ENCODE peak calls at places on chromosomes 2 and 18, in five cellular contexts. One of them, this sample, is unnamed.

GRCh38 chr2:232522014-232522854 is 2.0 kb downstream of the PRSS56 start:
- DNase-seq in iris pigment epithelial cell: no peak
- DNase-seq in GM13977: peak
- DNase-seq in CD4-positive, CD25-positive, alpha-beta regulatory T cell: peak
- DNase-seq in RPMI8226: peak
- DNase-seq in this sample: peak

GRCh38 chr2:157868993-157869392 is 7.1 kb downstream of the ACVR1 start:
- DNase-seq in CD4-positive, CD25-positive, alpha-beta regulatory T cell: no peak
- DNase-seq in RPMI8226: no peak
- DNase-seq in GM13977: no peak
- DNase-seq in iris pigment epithelial cell: no peak
- DNase-seq in this sample: no peak

GRCh38 chr2:189104926-189105325 is 74.6 kb downstream of the COL5A2 start:
- DNase-seq in iris pigment epithelial cell: peak
- DNase-seq in CD4-positive, CD25-positive, alpha-beta regulatory T cell: no peak
- DNase-seq in GM13977: no peak
- DNase-seq in RPMI8226: no peak
- DNase-seq in this sample: peak

GRCh38 chr2:215417400-215417951 is 18.4 kb downstream of the FN1 start:
- DNase-seq in RPMI8226: no peak
- DNase-seq in GM13977: no peak
- DNase-seq in iris pigment epithelial cell: no peak
- DNase-seq in CD4-positive, CD25-positive, alpha-beta regulatory T cell: no peak
- DNase-seq in this sample: no peak

GRCh38 chr18:36628435-36629094 is 200.2 kb downstream of the TPGS2 start:
- DNase-seq in iris pigment epithelial cell: peak
- DNase-seq in RPMI8226: no peak
- DNase-seq in CD4-positive, CD25-positive, alpha-beta regulatory T cell: no peak
- DNase-seq in GM13977: no peak
- DNase-seq in this sample: peak

GRCh38 chr2:157264099-157264498 is 6.6 kb downstream of the GALNT5 start:
- DNase-seq in GM13977: no peak
- DNase-seq in CD4-positive, CD25-positive, alpha-beta regulatory T cell: no peak
- DNase-seq in RPMI8226: no peak
- DNase-seq in iris pigment epithelial cell: no peak
- DNase-seq in this sample: peak

GRCh38 chr18:13611058-13611615 is 115.2 kb downstream of the FAM210A start:
- DNase-seq in iris pigment epithelial cell: no peak
- DNase-seq in GM13977: peak
- DNase-seq in CD4-positive, CD25-positive, alpha-beta regulatory T cell: no peak
- DNase-seq in RPMI8226: peak
- DNase-seq in this sample: peak

GRCh38 chr18:77045682-77046081 is 86.9 kb downstream of the MBP start:
- DNase-seq in iris pigment epithelial cell: no peak
- DNase-seq in RPMI8226: no peak
- DNase-seq in GM13977: no peak
- DNase-seq in CD4-positive, CD25-positive, alpha-beta regulatory T cell: no peak
- DNase-seq in this sample: no peak

GRCh38 chr2:218282173-218282991 is 9.9 kb downstream of the TMBIM1 start:
- DNase-seq in iris pigment epithelial cell: no peak
- DNase-seq in RPMI8226: no peak
- DNase-seq in CD4-positive, CD25-positive, alpha-beta regulatory T cell: no peak
- DNase-seq in GM13977: no peak
- DNase-seq in this sample: no peak

GRCh38 chr2:71581015-71581414 is 127.7 kb downstream of the DYSF start:
- DNase-seq in iris pigment epithelial cell: no peak
- DNase-seq in GM13977: no peak
- DNase-seq in RPMI8226: no peak
- DNase-seq in CD4-positive, CD25-positive, alpha-beta regulatory T cell: no peak
- DNase-seq in this sample: no peak

GRCh38 chr18:8106603-8107002 is 502.6 kb upstream of the RAB12 start:
- DNase-seq in GM13977: no peak
- DNase-seq in CD4-positive, CD25-positive, alpha-beta regulatory T cell: no peak
- DNase-seq in RPMI8226: no peak
- DNase-seq in iris pigment epithelial cell: no peak
- DNase-seq in this sample: no peak

GRCh38 chr18:23645561-23645960 is 17.1 kb downstream of the ANKRD29 start:
- DNase-seq in GM13977: no peak
- DNase-seq in RPMI8226: no peak
- DNase-seq in iris pigment epithelial cell: no peak
- DNase-seq in CD4-positive, CD25-positive, alpha-beta regulatory T cell: no peak
- DNase-seq in this sample: no peak

GRCh38 chr2:128370468-128371247 is 52.0 kb upstream of the HS6ST1 start:
- DNase-seq in CD4-positive, CD25-positive, alpha-beta regulatory T cell: no peak
- DNase-seq in GM13977: no peak
- DNase-seq in iris pigment epithelial cell: no peak
- DNase-seq in RPMI8226: no peak
- DNase-seq in this sample: no peak

GRCh38 chr2:46950314-46950713 is 34.7 kb upstream of the MCFD2 start:
- DNase-seq in CD4-positive, CD25-positive, alpha-beta regulatory T cell: no peak
- DNase-seq in RPMI8226: no peak
- DNase-seq in iris pigment epithelial cell: no peak
- DNase-seq in GM13977: no peak
- DNase-seq in this sample: no peak

This sample was measured in adipocyte.